ENCODE peak calls at places on chromosomes 3 and 15, in nine cellular contexts. K, E, F, H, U, N, L, P and V are unnamed samples.

GRCh38 chr3:141998674-141999290 is 122.3 kb downstream of the ATP1B3 start:
- DNase-seq in N (no peak), U (no peak), K (no peak), P (no peak), F (no peak), E (peak), H (peak), L (peak), V (no peak)

GRCh38 chr15:64813075-64813474 is 12.4 kb downstream of the PIF1 start:
- DNase-seq in H (no peak), L (peak), U (no peak), N (no peak), F (no peak), E (peak), K (no peak), P (no peak), V (no peak)

GRCh38 chr15:95520511-95520910 is 810.0 kb upstream of the NR2F2 start:
- DNase-seq in E (no peak), K (no peak), H (no peak), F (no peak), U (no peak), N (no peak), L (peak), P (no peak), V (no peak)

GRCh38 chr3:28349397-28350000 is 875 bp upstream of the AZI2 start:
- DNase-seq in E (no peak), U (no peak), N (peak), L (no peak), H (peak), F (no peak), P (no peak), K (no peak), V (no peak)

GRCh38 chr3:61719278-61719977 is 158.1 kb downstream of the PTPRG start:
- DNase-seq in P (no peak), F (no peak), K (no peak), U (no peak), E (no peak), L (no peak), N (no peak), H (no peak), V (no peak)

GRCh38 chr15:64717735-64718495 is 57.5 kb downstream of the RBPMS2 start:
- DNase-seq in U (no peak), L (no peak), K (no peak), E (no peak), F (no peak), H (no peak), N (no peak), P (no peak), V (no peak)

GRCh38 chr15:76533060-76533955 is 196.7 kb downstream of the ISL2 start:
- DNase-seq in L (peak), K (no peak), F (no peak), E (no peak), U (no peak), P (no peak), N (no peak), H (no peak), V (no peak)

GRCh38 chr3:123853686-123854372 is 30.3 kb downstream of the MYLK start:
- DNase-seq in U (no peak), P (no peak), E (no peak), K (no peak), F (no peak), L (no peak), N (no peak), H (no peak), V (no peak)

GRCh38 chr3:139718415-139718814 is 40.6 kb upstream of the NMNAT3 start:
- DNase-seq in H (peak), F (peak), K (peak), P (no peak), U (no peak), E (no peak), L (no peak), N (no peak), V (no peak)

GRCh38 chr3:149528344-149528657 is 53.8 kb downstream of the TM4SF4 start:
- DNase-seq in H (no peak), U (no peak), N (no peak), L (no peak), K (no peak), P (no peak), E (no peak), F (no peak), V (no peak)

GRCh38 chr3:135432402-135432801 is 533.1 kb upstream of the PPP2R3A start:
- DNase-seq in H (no peak), N (no peak), F (no peak), K (no peak), L (no peak), U (no peak), P (no peak), E (no peak), V (no peak)

GRCh38 chr15:60077581-60078359 is 73.7 kb downstream of the FOXB1 start:
- DNase-seq in F (no peak), U (no peak), H (no peak), K (peak), P (no peak), L (no peak), N (no peak), E (no peak), V (peak)

GRCh38 chr15:52114656-52115055 is 2.1 kb upstream of the BCL2L10 start:
- DNase-seq in H (no peak), E (no peak), F (no peak), N (no peak), K (peak), P (no peak), U (no peak), L (no peak), V (no peak)

GRCh38 chr3:150038830-150039229 is 68.1 kb upstream of the PFN2 start:
- DNase-seq in K (no peak), U (no peak), F (no peak), P (no peak), N (no peak), L (no peak), H (no peak), E (no peak), V (no peak)

GRCh38 chr15:29140475-29141172 is 129.0 kb downstream of the NSMCE3 start:
- DNase-seq in E (no peak), L (no peak), N (peak), U (no peak), K (no peak), F (no peak), H (no peak), P (no peak), V (no peak)

GRCh38 chr3:106119691-106120090 is 250.9 kb upstream of the CBLB start:
- DNase-seq in N (no peak), H (no peak), E (no peak), L (no peak), P (no peak), U (no peak), K (no peak), F (no peak), V (no peak)

GRCh38 chr3:174215426-174215825 is 643.7 kb upstream of the NAALADL2 start:
- DNase-seq in K (no peak), N (no peak), H (no peak), P (no peak), F (no peak), U (no peak), E (no peak), L (no peak), V (no peak)

GRCh38 chr3:47365213-47366153 is 15.3 kb upstream of the PTPN23 start:
- DNase-seq in E (peak), K (no peak), U (no peak), F (no peak), P (no peak), N (no peak), L (no peak), H (peak), V (no peak)

GRCh38 chr15:72382146-72382545 is 6.3 kb upstream of the HEXA start:
- DNase-seq in E (no peak), U (no peak), H (no peak), K (no peak), L (peak), N (no peak), F (no peak), P (no peak), V (no peak)

GRCh38 chr3:23669541-23670255 is 136.1 kb upstream of the UBE2E1 start:
- DNase-seq in K (no peak), H (no peak), L (no peak), F (no peak), N (no peak), U (no peak), P (no peak), E (no peak), V (no peak)

GRCh38 chr15:40695469-40695910 is 516 bp downstream of the RAD51 start:
- DNase-seq in K (no peak), H (peak), U (no peak), F (no peak), E (peak), P (no peak), N (no peak), L (no peak), V (no peak)

GRCh38 chr15:64315136-64315661 is 40.8 kb downstream of the CSNK1G1 start:
- DNase-seq in L (no peak), H (no peak), U (no peak), P (no peak), N (no peak), E (no peak), K (no peak), F (no peak), V (no peak)

GRCh38 chr3:195119461-195120198 is 151.3 kb downstream of the XXYLT1 start:
- DNase-seq in H (peak), K (no peak), P (no peak), U (no peak), L (no peak), E (no peak), N (no peak), F (peak), V (no peak)